ENCODE peak calls at places on chromosomes 6 and 20, in seven cellular contexts. B is EL; M is activated CD4-positive, alpha-beta T cell treated with anti-CD3 and anti-CD28 coated beads for 1 hour; O is left kidney; V is cardiac muscle cell; D is astrocyte of the spinal cord; H is cardiac fibroblast. Q is an unnamed sample.
A peak's percentile ranks its signal among the peaks of the same experiment; 100 is the strongest.

GRCh38 chr6:144134737-144135136 is 15.6 kb upstream of the STX11 start:
- DNase-seq in V (no peak), B (no peak), M (no peak), H (no peak), D (no peak), O (no peak), Q (no peak)

GRCh38 chr20:44981736-44982406 is 15.6 kb downstream of the STK4 start:
- DNase-seq in M (no peak), V (no peak), H (no peak), O (no peak), B (no peak), D (no peak), Q (no peak)

GRCh38 chr6:167501831-167502385 is 177.0 kb downstream of the TTLL2 start:
- DNase-seq in B (no peak), M (no peak), O (peak; percentile 81), H (peak; percentile 25), D (peak; percentile 8), V (peak; percentile 51), Q (peak; percentile 34)

GRCh38 chr20:52098186-52098585 is 93.4 kb downstream of the ZFP64 start:
- DNase-seq in D (no peak), B (no peak), M (no peak), O (no peak), H (no peak), V (no peak), Q (no peak)

GRCh38 chr6:160028487-160029275 is 59.8 kb downstream of the IGF2R start:
- DNase-seq in O (no peak), B (no peak), H (no peak), V (no peak), D (no peak), M (no peak), Q (no peak)

GRCh38 chr6:157847846-157848245 is 24.8 kb downstream of the SNX9 start:
- DNase-seq in D (no peak), B (no peak), H (no peak), O (no peak), V (no peak), M (no peak), Q (no peak)

GRCh38 chr6:156256161-156256560 is 521.0 kb upstream of the ARID1B start:
- DNase-seq in V (no peak), D (no peak), H (no peak), O (no peak), B (no peak), M (no peak), Q (no peak)

GRCh38 chr6:118667988-118668387 is 16.6 kb upstream of the CEP85L start:
- DNase-seq in B (peak; percentile 25), V (no peak), H (peak; percentile 26), O (no peak), M (no peak), D (no peak), Q (no peak)

GRCh38 chr6:16705403-16705993 is 55.8 kb downstream of the ATXN1 start:
- DNase-seq in H (no peak), O (no peak), B (no peak), D (no peak), V (no peak), M (no peak), Q (no peak)

GRCh38 chr6:35710241-35710847 is 21.6 kb upstream of the FKBP5 start:
- DNase-seq in O (no peak), H (no peak), M (no peak), B (no peak), V (no peak), D (peak; percentile 12), Q (no peak)

GRCh38 chr6:24284006-24284405 is 73.9 kb downstream of the DCDC2 start:
- DNase-seq in H (no peak), V (no peak), D (no peak), O (no peak), B (no peak), M (no peak), Q (no peak)

GRCh38 chr20:45685896-45686295 is 15.9 kb upstream of the WFDC11 start:
- DNase-seq in B (peak; percentile 6), D (no peak), O (peak; percentile 18), M (no peak), V (no peak), H (no peak), Q (no peak)